ENCODE peak calls at places on chromosomes 6 and 20, in nine cellular contexts. L is stomach; E is breast epithelium; P is pancreas; S is trophoblast cell; U is A549; C is OCI-LY7; Q is CD4-positive, CD25-positive, alpha-beta regulatory T cell; T is ovary. F is an unnamed sample. For H3K4me1, the result is how much of the 10 kb centered on the place peaks cover.

GRCh38 chr6:96836579-96837137 is 619 bp downstream of the GPR63 start:
- DNase-seq in L (no peak), E (no peak), P (no peak), S (no peak), U (peak), C (no peak), Q (no peak), T (no peak), F (no peak)

GRCh38 chr6:89433637-89434499 is 916 bp downstream of the ANKRD6 start:
- DNase-seq in L (peak), E (no peak), P (peak), S (peak), U (no peak), C (peak), Q (peak), T (peak), F (no peak)

GRCh38 chr20:23856736-23857135 is 22.8 kb downstream of the CST5 start:
- DNase-seq in L (no peak), E (no peak), P (no peak), S (no peak), U (no peak), C (no peak), Q (no peak), T (no peak), F (no peak)

GRCh38 chr6:167572106-167572505 is 247.2 kb downstream of the TTLL2 start:
- DNase-seq in L (no peak), E (peak), P (no peak), S (no peak), U (no peak), C (no peak), Q (no peak), T (no peak), F (no peak)

GRCh38 chr20:44701889-44702288 is 13.3 kb upstream of the CCN5 start:
- DNase-seq in L (no peak), E (no peak), P (no peak), S (no peak), U (no peak), C (no peak), Q (no peak), T (no peak), F (no peak)

GRCh38 chr20:63957690-63958441 is 1.6 kb upstream of the UCKL1 start:
- DNase-seq in L (peak), E (no peak), P (peak), S (no peak), U (peak), C (peak), Q (peak), T (no peak), F (no peak)

GRCh38 chr20:21513881-21514540 is at the start of gene NKX2-2:
- DNase-seq in L (no peak), E (no peak), P (peak), S (no peak), U (no peak), C (no peak), Q (peak), T (no peak), F (peak)

GRCh38 chr6:158817298-158818007 is 1.7 kb downstream of the EZR start:
- DNase-seq in L (peak), E (no peak), P (peak), S (peak), U (peak), C (peak), Q (peak), T (peak), F (peak)

GRCh38 chr6:87682310-87682709 is 19.7 kb downstream of the AKIRIN2 start:
- DNase-seq in L (no peak), E (no peak), P (no peak), S (no peak), U (no peak), C (no peak), Q (peak), T (no peak), F (no peak)

GRCh38 chr20:46202758-46203509 is 84.8 kb downstream of the CD40 start:
- DNase-seq in L (no peak), E (no peak), P (no peak), S (no peak), U (no peak), C (no peak), Q (no peak), T (peak), F (no peak)

DNA sequence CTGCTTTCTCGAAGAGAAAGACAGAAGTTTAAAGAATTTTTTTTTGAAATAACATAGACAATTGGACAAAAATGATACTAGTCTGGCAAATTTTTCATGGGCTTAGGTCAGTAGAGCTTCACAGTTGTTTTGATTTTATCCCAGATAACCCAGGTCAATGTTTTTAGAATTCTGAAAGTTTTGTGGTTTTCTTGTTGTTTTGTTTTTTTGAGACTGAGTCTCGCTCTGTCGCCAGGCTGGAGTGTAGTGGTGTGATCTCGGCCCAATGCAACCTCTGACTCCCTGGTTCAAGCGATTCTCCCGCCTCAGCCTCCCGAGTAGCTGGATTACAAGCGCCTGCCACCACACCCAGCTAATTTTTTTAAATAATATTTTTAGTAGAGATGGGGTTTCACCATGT is 22.8 kb downstream of the KIF13A start:
- DNase-seq in L (no peak), E (no peak), P (no peak), S (no peak), U (no peak), C (no peak), Q (no peak), T (no peak), F (peak)
- H3K4me1 ChIP-seq in L (under half), E (under half), P (under half), S (under half), U (under half), C (under half), Q (under half), T (under half), F (half or more)

DNA sequence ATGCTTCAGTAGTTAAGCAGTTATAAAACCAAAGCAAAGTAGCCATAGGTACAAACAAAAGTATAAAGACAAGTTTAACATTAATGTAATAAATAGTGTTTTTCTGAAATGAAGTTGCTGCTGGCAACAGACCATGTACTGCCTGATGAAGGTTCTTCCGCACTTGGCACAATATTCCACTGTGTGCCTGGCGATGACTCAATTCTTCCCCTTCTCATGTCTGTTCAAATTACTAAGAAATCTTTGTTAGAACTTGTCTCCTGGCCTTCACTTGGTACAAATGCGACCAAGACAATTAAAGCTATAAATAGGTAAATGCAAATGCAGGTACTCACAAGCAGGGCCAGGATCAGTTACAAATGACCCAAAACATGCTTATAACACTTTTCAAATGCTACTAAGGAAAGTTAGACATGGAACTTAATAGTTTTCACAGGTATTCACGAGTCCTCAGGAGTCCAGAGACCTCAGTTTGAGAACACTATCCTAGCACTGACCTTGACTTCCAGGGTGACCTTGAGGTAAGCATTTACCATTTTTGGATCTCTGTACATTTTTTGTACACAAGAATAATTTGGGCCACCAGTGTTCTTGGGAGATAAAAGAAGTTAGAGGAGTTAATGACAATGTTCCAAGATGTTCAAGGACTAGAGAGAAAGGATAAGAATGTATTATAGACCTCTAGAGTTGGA is 8.1 kb upstream of the DDR1 start:
- DNase-seq in L (no peak), E (no peak), P (no peak), S (no peak), U (no peak), C (no peak), Q (no peak), T (peak), F (no peak)
- H3K27ac ChIP-seq in L (peak), E (peak), P (no peak), S (no peak), U (no peak), C (no peak), Q (no peak), T (peak), F (no peak)

DNA sequence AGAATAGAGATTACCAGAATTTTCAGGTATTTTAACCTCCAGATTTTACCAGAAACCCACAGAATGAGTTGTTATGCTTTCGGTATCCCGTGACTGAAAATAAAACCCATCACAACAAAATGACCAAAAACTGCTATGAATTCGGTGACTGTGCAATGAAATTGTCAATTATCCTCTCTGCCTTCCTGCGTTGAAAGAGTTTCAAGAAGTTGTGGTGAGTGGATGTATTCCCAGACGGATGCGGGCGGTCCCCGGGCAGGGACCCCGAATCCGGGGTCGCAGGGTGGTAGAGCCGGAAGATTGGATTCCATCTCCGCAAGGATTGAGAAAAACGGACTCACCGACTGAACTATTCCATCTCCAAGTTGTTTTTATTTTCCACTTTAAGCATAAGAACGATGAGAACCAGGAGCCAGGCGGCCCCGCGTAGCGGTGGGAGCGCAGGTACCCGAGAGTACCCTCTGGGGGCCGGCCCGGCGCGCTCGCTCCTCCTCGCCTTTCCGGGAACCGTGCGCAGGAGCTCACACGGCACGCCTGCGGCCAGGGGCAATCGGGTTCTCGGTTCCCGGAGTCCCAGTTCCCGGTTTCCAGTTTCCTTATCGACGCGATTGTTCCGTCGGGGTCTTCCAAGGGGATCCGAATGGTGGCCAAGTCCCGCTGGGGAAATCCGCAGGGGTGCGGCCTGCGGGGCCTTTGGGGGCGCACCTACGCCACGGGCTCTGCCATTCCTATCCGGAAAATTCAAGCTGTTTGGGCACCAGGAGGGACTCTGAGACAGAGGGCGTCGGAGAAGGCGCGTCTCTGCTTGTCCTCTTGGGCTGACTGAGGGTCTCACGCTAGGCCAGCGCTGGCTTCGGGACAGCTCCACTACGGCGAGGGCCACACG is 104.9 kb upstream of the PRDM1 start:
- DNase-seq in L (no peak), E (no peak), P (peak), S (no peak), U (no peak), C (no peak), Q (peak), T (peak), F (no peak)
- H3K4me3 ChIP-seq in L (peak), E (peak), P (no peak), S (no peak), U (no peak), C (no peak), Q (peak), T (peak), F (no peak)

GRCh38 chr6:13260116-13260598 is 68.2 kb downstream of the TBC1D7 start:
- DNase-seq in L (no peak), E (no peak), P (no peak), S (no peak), U (no peak), C (no peak), Q (no peak), T (no peak), F (no peak)
- H3K4me1 ChIP-seq in L (under half), E (under half), P (under half), S (under half), U (under half), C (half or more), Q (under half), T (under half), F (under half)

DNA sequence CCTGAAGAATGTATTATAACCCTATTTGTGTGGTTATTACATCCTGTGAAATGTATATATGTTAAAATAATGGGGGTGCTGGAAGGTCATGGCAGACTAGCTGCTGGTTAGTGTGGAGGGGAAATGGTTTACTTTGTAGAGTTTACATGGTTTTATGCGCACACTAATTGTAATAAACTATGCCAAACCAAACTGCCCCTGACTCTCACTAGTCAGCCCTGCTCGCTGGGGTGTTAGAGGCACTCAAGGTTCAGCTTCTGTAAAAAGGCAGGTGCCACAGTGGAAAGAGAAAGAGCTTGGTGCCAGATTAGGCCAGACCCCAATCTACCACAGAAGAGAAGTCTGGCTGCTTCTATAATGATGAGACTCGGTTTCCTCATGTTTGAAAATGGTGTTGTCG is 52.7 kb downstream of the GOPC start:
- DNase-seq in L (no peak), E (no peak), P (no peak), S (no peak), U (no peak), C (no peak), Q (peak), T (no peak), F (no peak)
- H3K27ac ChIP-seq in L (peak), E (no peak), P (no peak), S (peak), U (peak), C (no peak), Q (peak), T (no peak), F (peak)

DNA sequence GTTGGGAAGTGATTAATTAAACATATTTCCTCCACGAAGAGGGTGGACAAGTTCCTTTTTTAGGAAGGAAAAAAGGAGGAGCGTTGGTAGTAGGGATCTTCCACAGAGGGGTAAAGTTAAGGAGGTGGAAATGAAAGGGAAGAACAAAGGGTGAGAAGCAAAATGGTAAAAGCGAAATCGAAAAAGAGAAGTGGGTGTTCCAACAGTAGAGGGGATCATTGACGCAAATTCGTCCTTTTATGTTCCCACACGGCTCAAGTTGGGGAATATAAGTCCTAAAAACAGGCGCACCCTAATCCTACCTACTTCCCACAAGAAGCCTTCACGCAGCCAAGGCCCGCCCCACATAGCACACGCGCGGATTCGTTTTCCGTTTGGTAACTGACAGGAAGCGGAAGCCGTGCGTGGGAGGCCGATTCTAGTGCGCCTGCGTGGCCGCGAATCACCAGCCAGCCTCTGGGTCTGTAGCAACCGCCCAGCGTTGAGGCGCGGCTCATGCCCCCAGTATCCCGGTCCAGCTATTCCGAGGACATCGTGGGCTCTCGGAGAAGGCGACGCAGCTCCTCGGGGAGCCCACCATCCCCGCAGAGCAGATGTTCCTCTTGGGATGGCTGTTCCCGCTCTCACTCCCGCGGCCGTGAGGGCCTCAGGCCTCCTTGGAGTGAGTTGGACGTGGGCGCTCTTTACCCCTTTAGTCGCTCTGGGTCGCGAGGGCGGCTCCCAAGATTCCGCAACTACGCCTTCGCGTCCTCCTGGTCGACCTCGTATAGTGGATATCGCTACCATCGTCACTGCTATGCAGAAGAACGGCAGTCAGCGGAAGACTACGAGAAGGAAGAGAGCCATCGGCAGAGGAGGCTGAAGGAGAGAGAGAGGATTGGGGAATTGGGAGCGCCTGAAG is at the start of gene NKAPL:
- DNase-seq in L (peak), E (no peak), P (peak), S (no peak), U (no peak), C (no peak), Q (peak), T (peak), F (no peak)
- H3K4me3 ChIP-seq in L (peak), E (peak), P (peak), S (no peak), U (no peak), C (no peak), Q (peak), T (peak), F (no peak)

GRCh38 chr6:30493643-30494250 is 4.4 kb downstream of the HLA-E start:
- DNase-seq in L (no peak), E (no peak), P (peak), S (no peak), U (no peak), C (no peak), Q (peak), T (no peak), F (no peak)
- H3K4me1 ChIP-seq in L (under half), E (under half), P (under half), S (under half), U (under half), C (under half), Q (half or more), T (under half), F (under half)

GRCh38 chr20:31843288-31843687 is 2.1 kb downstream of the FOXS1 start:
- DNase-seq in L (no peak), E (no peak), P (no peak), S (no peak), U (no peak), C (no peak), Q (no peak), T (no peak), F (no peak)
- H3K27ac ChIP-seq in L (peak), E (peak), P (no peak), S (no peak), U (peak), C (no peak), Q (no peak), T (peak), F (peak)

GRCh38 chr6:1615651-1616420 is 6.1 kb downstream of the FOXC1 start:
- DNase-seq in L (no peak), E (no peak), P (no peak), S (no peak), U (no peak), C (no peak), Q (no peak), T (no peak), F (no peak)
- H3K4me3 ChIP-seq in L (no peak), E (no peak), P (no peak), S (no peak), U (no peak), C (no peak), Q (no peak), T (no peak), F (no peak)

DNA sequence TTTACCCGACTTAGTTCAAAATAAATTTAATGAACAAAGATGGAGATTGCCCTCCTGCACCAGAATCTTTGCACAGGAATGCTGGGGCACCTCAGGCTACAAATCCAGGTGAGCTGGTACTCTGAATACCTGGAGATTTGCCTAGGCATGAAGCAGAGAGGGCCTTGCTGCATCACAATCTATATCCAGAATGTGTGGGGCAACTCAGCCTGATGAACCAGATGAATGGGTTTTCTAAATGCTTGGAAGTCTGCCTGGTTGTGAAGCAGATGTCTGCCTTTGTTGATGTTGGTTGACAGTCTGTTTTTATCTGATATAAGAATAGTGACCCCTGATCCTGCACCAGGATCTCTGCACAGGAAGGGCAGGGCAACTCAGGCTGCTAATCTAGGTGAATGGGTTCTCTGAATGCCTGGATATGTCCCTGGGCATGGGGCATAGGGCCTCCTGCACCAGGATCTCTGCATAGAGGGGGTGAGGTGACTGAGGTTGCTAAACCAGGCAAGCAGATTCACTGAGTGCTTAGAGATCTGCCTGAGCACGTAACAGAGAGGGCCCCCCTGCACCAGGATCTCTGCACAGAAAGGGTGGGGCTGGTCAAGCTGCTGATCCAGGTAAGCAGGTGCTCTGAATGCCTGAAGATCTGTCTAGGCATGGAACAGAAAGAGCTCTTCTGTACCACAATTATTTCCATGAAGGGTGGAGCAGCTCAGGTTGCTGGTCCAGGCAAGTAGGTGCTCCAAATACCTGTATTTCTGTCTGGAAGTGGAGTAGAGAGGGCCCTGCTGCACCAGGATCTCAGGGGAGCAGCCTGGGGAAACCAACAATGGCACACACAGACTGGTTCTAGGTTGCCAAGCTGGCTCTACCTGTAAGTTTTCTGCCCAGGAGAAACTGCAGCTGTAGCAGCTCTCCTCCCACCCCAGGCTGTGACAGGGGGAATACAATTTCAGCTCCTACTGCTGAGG is 437.5 kb downstream of the MMUT start:
- DNase-seq in L (no peak), E (no peak), P (peak), S (no peak), U (no peak), C (no peak), Q (no peak), T (no peak), F (no peak)
- H3K4me1 ChIP-seq in L (under half), E (under half), P (under half), S (under half), U (under half), C (under half), Q (under half), T (under half), F (under half)